ENCODE peak calls at places on chromosomes 16 and 17, in seven cellular contexts. A is AG04450; R is stomach; Y is heart left ventricle; O is CD8-positive, alpha-beta T cell; D is H7; H is CD8-positive, alpha-beta memory T cell. Z is an unnamed sample. For H3K27me3, the result is how much of the 10 kb centered on the place peaks cover.

GRCh38 chr16:86942469-86943175 is 364.3 kb downstream of the FOXL1 start:
- DNase-seq in A (no peak), R (no peak), Y (no peak), O (no peak), D (no peak), H (no peak), Z (no peak)

GRCh38 chr16:84643677-84644076 is 4.6 kb upstream of the KLHL36 start:
- DNase-seq in A (no peak), R (no peak), Y (no peak), O (no peak), D (no peak), H (no peak), Z (no peak)

GRCh38 chr16:53457670-53458069 is 23.4 kb downstream of the RBL2 start:
- DNase-seq in A (no peak), R (no peak), Y (no peak), O (peak), D (no peak), H (peak), Z (no peak)

GRCh38 chr17:75720656-75721462 is at the start of gene ITGB4:
- DNase-seq in A (no peak), R (peak), Y (no peak), O (peak), D (peak), H (peak), Z (peak)

GRCh38 chr17:57554826-57555635 is 190.1 kb downstream of the CCDC182 start:
- DNase-seq in A (no peak), R (no peak), Y (no peak), O (no peak), D (no peak), H (no peak), Z (no peak)

GRCh38 chr17:59230765-59231164 is 10.5 kb downstream of the GDPD1 start:
- DNase-seq in A (no peak), R (no peak), Y (no peak), O (no peak), D (no peak), H (no peak), Z (no peak)

GRCh38 chr17:78708510-78708973 is 73.5 kb downstream of the CYTH1 start:
- DNase-seq in A (peak), R (peak), Y (peak), O (peak), D (peak), H (peak), Z (peak)

GRCh38 chr17:35291802-35292201 is 48.9 kb downstream of the SLFN5 start:
- DNase-seq in A (no peak), R (no peak), Y (no peak), O (no peak), D (no peak), H (no peak), Z (no peak)

GRCh38 chr17:7289256-7290032 is 5.0 kb downstream of the YBX2 start:
- DNase-seq in A (no peak), R (no peak), Y (peak), O (no peak), D (peak), H (no peak), Z (no peak)

GRCh38 chr17:55456307-55457240 is 34.9 kb upstream of the MMD start:
- DNase-seq in A (no peak), R (no peak), Y (no peak), O (no peak), D (no peak), H (no peak), Z (no peak)

GRCh38 chr17:49436174-49436573 is 21.5 kb upstream of the PHB1 start:
- DNase-seq in A (no peak), R (no peak), Y (no peak), O (no peak), D (peak), H (no peak), Z (no peak)

GRCh38 chr16:51048544-51048943 is 102.5 kb downstream of the SALL1 start:
- DNase-seq in A (no peak), R (no peak), Y (no peak), O (no peak), D (no peak), H (no peak), Z (no peak)

GRCh38 chr17:72122668-72123495 is 2.1 kb downstream of the SOX9 start:
- DNase-seq in A (no peak), R (peak), Y (no peak), O (no peak), D (peak), H (no peak), Z (peak)

GRCh38 chr17:41223821-41224220 is 2.6 kb upstream of the KRTAP9-2 start:
- DNase-seq in A (no peak), R (no peak), Y (no peak), O (no peak), D (no peak), H (no peak), Z (no peak)

GRCh38 chr16:83068686-83069085 is 441.9 kb downstream of the CDH13 start:
- DNase-seq in A (no peak), R (no peak), Y (no peak), O (no peak), D (no peak), H (no peak), Z (no peak)

GRCh38 chr17:82647593-82648164 is 565 bp downstream of the WDR45B start:
- DNase-seq in A (no peak), R (peak), Y (no peak), O (peak), D (peak), H (peak), Z (no peak)

GRCh38 chr17:6487243-6488007 is 43.2 kb downstream of the PIMREG start:
- DNase-seq in A (no peak), R (no peak), Y (no peak), O (no peak), D (peak), H (no peak), Z (peak)

GRCh38 chr16:87919681-87919994 is 16.7 kb downstream of the CA5A start:
- DNase-seq in A (no peak), R (no peak), Y (no peak), O (no peak), D (no peak), H (no peak), Z (no peak)

GRCh38 chr17:50209472-50210248 is 8.2 kb upstream of the COL1A1 start:
- DNase-seq in A (peak), R (peak), Y (peak), O (no peak), D (peak), H (no peak), Z (no peak)

GRCh38 chr17:7060165-7060890 is 16.4 kb upstream of the SLC16A11 start:
- DNase-seq in A (no peak), R (peak), Y (no peak), O (no peak), D (no peak), H (no peak), Z (no peak)

GRCh38 chr17:80319262-80319998 is 58.8 kb downstream of the RNF213 start:
- DNase-seq in A (no peak), R (no peak), Y (no peak), O (no peak), D (no peak), H (no peak), Z (no peak)

GRCh38 chr16:53258809-53259208 is 175.5 kb upstream of the RBL2 start:
- DNase-seq in A (no peak), R (no peak), Y (no peak), O (no peak), D (no peak), H (no peak), Z (no peak)

GRCh38 chr16:79067600-79067999 is 532.9 kb downstream of the MAF start:
- DNase-seq in A (no peak), R (no peak), Y (no peak), O (no peak), D (no peak), H (no peak), Z (no peak)

GRCh38 chr16:29804455-29805231 is 1.7 kb upstream of the MAZ start:
- DNase-seq in A (no peak), R (peak), Y (peak), O (no peak), D (peak), H (no peak), Z (no peak)

GRCh38 chr17:29129731-29130130 is 50.5 kb downstream of the MYO18A start:
- DNase-seq in A (no peak), R (no peak), Y (no peak), O (no peak), D (no peak), H (no peak), Z (no peak)

GRCh38 chr17:67663445-67663844 is 54.3 kb upstream of the NOL11 start:
- DNase-seq in A (no peak), R (no peak), Y (no peak), O (no peak), D (no peak), H (no peak), Z (no peak)

GRCh38 chr16:2212362-2213324 is 2.0 kb upstream of the BRICD5 start:
- DNase-seq in A (no peak), R (peak), Y (peak), O (no peak), D (no peak), H (no peak), Z (no peak)

GRCh38 chr17:57783338-57783742 is 38.2 kb upstream of the CCDC182 start:
- DNase-seq in A (no peak), R (peak), Y (peak), O (peak), D (peak), H (peak), Z (peak)

GRCh38 chr16:28495098-28495793 is 803 bp downstream of the APOBR start:
- DNase-seq in A (no peak), R (no peak), Y (peak), O (no peak), D (no peak), H (peak), Z (no peak)
- H3K4me3 ChIP-seq in A (no peak), R (peak), Y (peak), O (peak), D (no peak), H (peak), Z (no peak)

GRCh38 chr16:57882797-57883196 is 80.5 kb upstream of the KIFC3 start:
- DNase-seq in A (no peak), R (no peak), Y (no peak), O (no peak), D (peak), H (no peak), Z (no peak)
- H3K27me3 ChIP-seq in A (under half), R (under half), Y (under half), O (under half), D (under half), H (under half), Z (under half)

DNA sequence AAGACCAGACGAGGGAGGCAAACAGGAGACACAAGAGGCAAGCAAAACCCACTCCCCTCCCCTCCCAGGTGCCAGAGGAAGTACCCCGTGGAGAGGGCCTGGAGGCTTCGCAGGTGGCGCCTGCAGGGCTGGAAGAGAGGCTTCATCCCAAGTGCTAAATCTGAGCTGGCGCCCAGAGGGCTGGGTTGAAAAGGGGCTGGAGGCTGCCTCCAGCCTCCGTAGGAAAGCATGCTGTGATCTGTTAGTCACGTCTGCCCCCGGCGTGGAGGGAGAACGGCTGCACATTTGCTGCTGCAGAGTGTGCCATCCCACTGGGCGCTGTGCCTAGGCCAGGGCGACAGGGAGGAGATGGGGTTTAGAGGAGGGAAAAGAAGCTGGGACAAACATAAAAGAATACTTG is 16.9 kb downstream of the RPH3AL start:
- DNase-seq in A (no peak), R (no peak), Y (no peak), O (no peak), D (peak), H (no peak), Z (no peak)
- H3K4me3 ChIP-seq in A (no peak), R (no peak), Y (no peak), O (no peak), D (no peak), H (no peak), Z (no peak)

GRCh38 chr17:48335168-48335567 is 94.8 kb downstream of the SKAP1 start:
- DNase-seq in A (no peak), R (no peak), Y (no peak), O (no peak), D (no peak), H (no peak), Z (no peak)

GRCh38 chr17:48335858-48336500 is 94.0 kb downstream of the SKAP1 start:
- DNase-seq in A (peak), R (no peak), Y (no peak), O (no peak), D (peak), H (peak), Z (no peak)

GRCh38 chr17:48330386-48330785 is 99.6 kb downstream of the SKAP1 start:
- DNase-seq in A (no peak), R (no peak), Y (no peak), O (no peak), D (no peak), H (no peak), Z (no peak)

GRCh38 chr17:48330877-48331276 is 99.1 kb downstream of the SKAP1 start:
- DNase-seq in A (no peak), R (no peak), Y (no peak), O (no peak), D (no peak), H (no peak), Z (no peak)

GRCh38 chr17:48333034-48333491 is 97.0 kb downstream of the SKAP1 start:
- DNase-seq in A (no peak), R (no peak), Y (no peak), O (no peak), D (no peak), H (no peak), Z (no peak)
- H3K27me3 ChIP-seq in A (under half), R (under half), Y (under half), O (under half), D (under half), H (under half), Z (half or more)

DNA sequence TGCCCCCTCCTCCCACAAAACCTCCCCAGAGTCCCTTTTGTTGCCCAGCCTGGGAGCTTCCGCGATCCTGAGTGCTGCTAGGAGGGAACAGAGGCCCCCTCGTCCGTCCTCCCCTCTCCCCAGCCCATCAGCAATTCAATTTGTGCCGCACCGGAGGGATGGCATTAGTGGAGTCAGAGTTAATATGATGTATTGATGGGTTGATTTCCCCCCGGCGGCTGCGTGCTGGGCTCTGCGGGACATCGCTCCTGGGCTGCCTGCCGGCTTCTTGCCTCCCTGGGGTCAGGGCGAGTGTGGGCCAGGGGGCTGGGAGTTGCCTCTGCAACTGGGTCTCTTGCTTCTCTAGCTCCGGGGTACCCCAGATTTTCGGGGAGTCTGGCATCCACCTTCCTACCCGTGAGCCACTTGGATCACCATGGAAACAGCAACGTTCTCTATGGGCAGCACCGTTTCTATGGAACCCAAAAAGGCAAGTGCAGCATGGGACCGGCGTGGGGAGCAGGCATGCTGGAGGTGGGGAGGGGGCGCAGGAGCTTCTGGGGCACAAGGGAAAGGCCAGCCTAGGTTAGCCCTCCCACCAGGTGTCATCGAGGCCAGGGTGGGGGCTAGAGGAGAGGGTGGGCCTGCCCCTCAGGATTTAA is 42.9 kb downstream of the BAHCC1 start:
- DNase-seq in A (no peak), R (no peak), Y (no peak), O (no peak), D (no peak), H (no peak), Z (no peak)
- H3K4me3 ChIP-seq in A (no peak), R (no peak), Y (no peak), O (no peak), D (no peak), H (no peak), Z (peak)

GRCh38 chr17:74177018-74177450 is 26.4 kb upstream of the RPL38 start:
- DNase-seq in A (no peak), R (no peak), Y (no peak), O (no peak), D (peak), H (no peak), Z (no peak)
- H3K27me3 ChIP-seq in A (under half), R (under half), Y (under half), O (under half), D (under half), H (under half), Z (under half)

Z was measured in dorsolateral prefrontal cortex.